ENCODE peak calls at places on chromosome 7, in eight cellular contexts. M is glutamatergic neuron, C is psoas muscle, U is EL, Q is caudate nucleus, F is NCI-H1694, B is activated T-cell treated with anti-CD3 and anti-CD28 coated beads for 24 hours, Y is stomach. W is an unnamed sample.

GRCh38 chr7:149180713-149181112 is 14.6 kb upstream of the ZNF282 start:
- DNase-seq in M (no peak), C (no peak), U (no peak), Q (no peak), F (no peak), B (no peak), Y (no peak), W (no peak)

GRCh38 chr7:103718482-103719415 is 270.7 kb downstream of the RELN start:
- DNase-seq in M (no peak), C (no peak), U (peak; percentile 68), Q (no peak), F (no peak), B (no peak), Y (no peak), W (no peak)

GRCh38 chr7:1251796-1252542 is 19.3 kb downstream of the UNCX start:
- DNase-seq in M (peak; percentile 31), C (peak; percentile 5), U (no peak), Q (no peak), F (no peak), B (no peak), Y (no peak), W (no peak)

GRCh38 chr7:128826512-128826911 is 3.7 kb upstream of the FLNC start:
- DNase-seq in M (no peak), C (no peak), U (no peak), Q (no peak), F (no peak), B (no peak), Y (no peak), W (peak; percentile 32)

GRCh38 chr7:130926021-130926691 is 192.1 kb upstream of the KLF14 start:
- DNase-seq in M (no peak), C (no peak), U (no peak), Q (no peak), F (no peak), B (no peak), Y (no peak), W (no peak)

GRCh38 chr7:78039791-78040776 is 241.5 kb downstream of the PHTF2 start:
- DNase-seq in M (peak; percentile 67), C (peak; percentile 23), U (peak; percentile 15), Q (peak; percentile 56), F (no peak), B (peak; percentile 12), Y (peak; percentile 31), W (no peak)

GRCh38 chr7:133676805-133677370 is 424.0 kb downstream of the EXOC4 start:
- DNase-seq in M (no peak), C (no peak), U (peak; percentile 3), Q (no peak), F (no peak), B (no peak), Y (no peak), W (no peak)

GRCh38 chr7:30249986-30250774 is 34.2 kb upstream of the ZNRF2 start:
- DNase-seq in M (no peak), C (no peak), U (no peak), Q (no peak), F (no peak), B (no peak), Y (no peak), W (no peak)

GRCh38 chr7:126993626-126994213 is 259.0 kb downstream of the GRM8 start:
- DNase-seq in M (no peak), C (no peak), U (no peak), Q (no peak), F (no peak), B (no peak), Y (no peak), W (no peak)

GRCh38 chr7:141275350-141275749 is 201.5 kb downstream of the TMEM178B start:
- DNase-seq in M (no peak), C (no peak), U (no peak), Q (no peak), F (no peak), B (no peak), Y (no peak), W (no peak)

GRCh38 chr7:130135208-130136205 is 65.2 kb downstream of the KLHDC10 start:
- DNase-seq in M (no peak), C (no peak), U (peak; percentile 34), Q (peak; percentile 53), F (no peak), B (no peak), Y (no peak), W (no peak)

GRCh38 chr7:130350945-130351663 is 6.5 kb downstream of the CPA5 start:
- DNase-seq in M (no peak), C (no peak), U (no peak), Q (no peak), F (no peak), B (no peak), Y (no peak), W (no peak)

GRCh38 chr7:128831994-128832879 is 2.0 kb downstream of the FLNC start:
- DNase-seq in M (peak; percentile 86), C (peak; percentile 62), U (peak; percentile 56), Q (no peak), F (peak; percentile 55), B (no peak), Y (no peak), W (peak; percentile 96)

GRCh38 chr7:16708980-16709379 is 44.6 kb upstream of the TSPAN13 start:
- DNase-seq in M (no peak), C (peak; percentile 17), U (peak; percentile 98), Q (no peak), F (no peak), B (no peak), Y (no peak), W (no peak)